ENCODE peak calls at places on chromosomes 11 and 22, in four cellular contexts. W, X, C and E are unnamed samples.

GRCh38 chr22:48581821-48582469 is 1245.7 kb downstream of the BRD1 start:
- DNase-seq in X (no peak), C (no peak), W (no peak), E (no peak)

GRCh38 chr11:36243641-36244040 is 45.6 kb downstream of the COMMD9 start:
- DNase-seq in C (no peak), X (no peak), W (no peak), E (no peak)

GRCh38 chr11:59898652-59899051 is 20.1 kb downstream of the OOSP3 start:
- DNase-seq in X (no peak), W (no peak), C (no peak), E (no peak)

GRCh38 chr11:6737872-6738466 is 33.8 kb downstream of the OR2AG2 start:
- DNase-seq in W (no peak), X (peak), C (peak), E (peak)

GRCh38 chr11:129866328-129866727 is 29.1 kb downstream of the NFRKB start:
- DNase-seq in C (peak), W (no peak), X (no peak), E (no peak)

GRCh38 chr22:49995413-49996191 is 17.0 kb downstream of the IL17REL start:
- DNase-seq in C (no peak), W (no peak), X (no peak), E (no peak)

GRCh38 chr11:2570211-2570811 is 125.5 kb downstream of the KCNQ1 start:
- DNase-seq in X (no peak), W (no peak), C (no peak), E (no peak)

GRCh38 chr22:21038405-21038804 is 6.0 kb upstream of the SLC7A4 start:
- DNase-seq in X (no peak), C (no peak), W (no peak), E (no peak)

GRCh38 chr11:119742263-119742861 is 13.4 kb upstream of the NECTIN1 start:
- DNase-seq in X (no peak), C (no peak), W (no peak), E (no peak)

GRCh38 chr11:93895106-93895862 is 44.9 kb upstream of the VSTM5 start:
- DNase-seq in X (peak), C (peak), W (no peak), E (peak)

GRCh38 chr11:71252782-71253730 is 679 bp upstream of the SHANK2 start:
- DNase-seq in X (peak), C (no peak), W (no peak), E (peak)

GRCh38 chr11:118144869-118145268 is 7.8 kb downstream of the SCN4B start:
- DNase-seq in X (no peak), W (no peak), C (no peak), E (no peak)

GRCh38 chr11:106956887-106957505 is 61.3 kb downstream of the GUCY1A2 start:
- DNase-seq in X (no peak), C (no peak), W (no peak), E (no peak)

GRCh38 chr22:41600976-41601375 is 11.3 kb upstream of the PMM1 start:
- DNase-seq in C (no peak), W (no peak), X (no peak), E (no peak)

GRCh38 chr11:126918556-126918955 is 82.0 kb downstream of the KIRREL3 start:
- DNase-seq in C (no peak), W (no peak), X (no peak), E (no peak)

GRCh38 chr11:14114269-14114668 is 151.7 kb downstream of the SPON1 start:
- DNase-seq in C (no peak), W (no peak), X (no peak), E (no peak)
- TF ChIP-seq SP1 in C (no peak), W (no peak), X (no peak), E (no peak)

DNA sequence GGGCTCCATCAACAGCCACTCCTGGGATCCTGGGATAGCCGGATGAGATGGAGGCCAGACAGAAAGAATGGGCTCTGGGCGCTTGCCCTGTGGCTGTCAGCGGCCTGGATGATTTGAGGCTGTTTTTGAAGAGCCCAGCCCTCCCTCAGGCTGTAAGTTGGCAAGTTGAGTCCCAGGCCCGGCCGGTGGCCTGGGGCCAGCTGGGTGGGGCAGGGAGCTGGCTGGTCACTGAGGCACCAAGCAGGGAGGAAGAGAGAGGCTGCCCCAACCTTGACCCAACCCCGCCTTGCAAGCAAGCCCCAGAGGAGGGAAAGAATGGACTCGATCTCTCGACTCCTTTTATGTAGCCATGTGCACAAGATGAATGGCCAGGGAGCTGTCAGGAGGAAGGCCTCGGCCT is 34.9 kb downstream of the RIBC2 start:
- DNase-seq in C (no peak), W (no peak), X (no peak), E (no peak)
- TF ChIP-seq BHLHE40 in C (no peak), W (no peak), X (no peak), E (no peak)

GRCh38 chr11:72676874-72677341 is 2.7 kb upstream of the PDE2A start:
- DNase-seq in X (peak), C (peak), W (no peak), E (peak)
- TF ChIP-seq SP1 in X (no peak), C (no peak), W (no peak), E (no peak)

DNA sequence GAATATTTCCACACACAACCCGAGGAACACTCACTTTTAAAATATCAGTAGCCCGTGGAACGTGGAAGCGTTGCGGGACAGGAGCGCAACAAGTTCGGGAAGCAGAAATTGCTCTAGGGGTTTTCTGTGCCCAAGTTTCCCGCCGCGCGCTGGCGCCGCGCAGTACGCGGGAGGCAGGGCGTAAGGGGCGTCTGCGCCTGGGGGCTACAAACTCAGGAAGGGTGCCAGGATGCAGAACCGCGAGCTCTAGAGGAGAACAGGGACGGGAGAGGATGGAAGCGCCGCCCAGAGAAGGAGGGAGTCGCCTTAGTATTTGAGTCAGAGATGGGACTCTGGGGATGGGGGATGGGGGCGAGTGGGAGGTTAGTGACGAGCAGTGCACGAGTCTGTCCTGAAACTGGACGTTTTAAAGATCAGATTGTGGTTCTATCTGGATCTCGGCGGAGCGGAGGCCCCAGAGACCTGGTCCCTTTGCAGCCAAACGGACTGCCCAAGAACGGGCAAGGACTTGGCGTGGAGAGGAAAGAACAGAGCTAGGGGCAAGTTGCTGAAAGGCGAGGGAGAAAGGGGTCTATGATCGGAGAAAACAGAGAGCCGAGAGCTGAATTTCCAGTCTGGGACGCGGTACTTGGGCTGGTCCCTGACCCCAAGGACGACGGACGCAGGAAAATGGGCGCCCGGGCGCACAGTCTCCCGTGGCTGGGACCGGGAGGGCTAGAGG is 4.7 kb downstream of the BSX start:
- DNase-seq in C (no peak), W (no peak), X (no peak), E (no peak)
- TF ChIP-seq BHLHE40 in C (no peak), W (no peak), X (no peak), E (no peak)

DNA sequence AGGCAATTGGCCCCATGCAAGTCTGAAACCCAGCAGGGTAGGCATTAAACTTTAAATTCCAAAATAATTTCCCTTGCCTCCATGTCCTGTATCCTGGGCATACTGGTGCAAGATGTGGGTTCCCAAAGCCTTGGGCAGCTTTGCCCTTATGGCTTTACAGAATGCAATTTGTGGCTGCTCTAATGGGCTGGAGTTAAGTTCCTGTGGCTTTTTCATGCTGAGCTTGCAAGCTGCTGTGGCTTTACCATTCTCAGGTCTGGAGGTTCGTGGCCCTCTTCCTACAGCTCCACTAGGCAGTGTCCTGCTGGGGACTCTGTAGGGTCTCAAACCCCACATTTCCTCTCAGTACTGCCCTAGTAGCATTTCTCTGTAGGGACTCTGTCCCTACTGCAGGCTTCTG is 15.0 kb upstream of the BIRC3 start:
- DNase-seq in X (no peak), W (no peak), C (no peak), E (no peak)
- TF ChIP-seq SP1 in X (no peak), W (no peak), C (no peak), E (no peak)

GRCh38 chr11:61820174-61820573 is 3.4 kb upstream of the FADS1 start:
- DNase-seq in C (no peak), X (peak), W (no peak), E (no peak)
- TF ChIP-seq BHLHE40 in C (no peak), X (no peak), W (no peak), E (no peak)

GRCh38 chr22:27032121-27032761 is 374.9 kb downstream of the MIAT start:
- DNase-seq in C (peak), W (no peak), X (no peak), E (peak)
- TF ChIP-seq SP1 in C (no peak), W (no peak), X (no peak), E (no peak)